ENCODE peak calls at places on chromosomes 16 and 17, in ten cellular contexts. One of them, this sample, is unnamed.

GRCh38 chr16:86498155-86498651 is 12.1 kb upstream of the FOXF1 start:
- DNase-seq in cardiac fibroblast: no peak
- DNase-seq in cardiac muscle cell: no peak
- DNase-seq in heart right ventricle: no peak
- DNase-seq in ascending aorta: no peak
- DNase-seq in HFF-Myc: no peak
- DNase-seq in right cardiac atrium: no peak
- DNase-seq in CD8-positive, alpha-beta memory T cell: no peak
- DNase-seq in GM12865: no peak
- DNase-seq in neural progenitor cell: peak
- DNase-seq in this sample: no peak

GRCh38 chr16:12341423-12341822 is 364.9 kb downstream of the SNX29 start:
- DNase-seq in cardiac fibroblast: peak
- DNase-seq in cardiac muscle cell: no peak
- DNase-seq in heart right ventricle: no peak
- DNase-seq in ascending aorta: no peak
- DNase-seq in HFF-Myc: peak
- DNase-seq in right cardiac atrium: no peak
- DNase-seq in CD8-positive, alpha-beta memory T cell: no peak
- DNase-seq in GM12865: no peak
- DNase-seq in neural progenitor cell: no peak
- DNase-seq in this sample: peak

GRCh38 chr16:83878838-83879237 is 20.1 kb upstream of the MLYCD start:
- DNase-seq in cardiac fibroblast: peak
- DNase-seq in cardiac muscle cell: peak
- DNase-seq in heart right ventricle: no peak
- DNase-seq in ascending aorta: no peak
- DNase-seq in HFF-Myc: peak
- DNase-seq in right cardiac atrium: no peak
- DNase-seq in CD8-positive, alpha-beta memory T cell: no peak
- DNase-seq in GM12865: no peak
- DNase-seq in neural progenitor cell: peak
- DNase-seq in this sample: peak

GRCh38 chr17:15123593-15124590 is 141.2 kb downstream of the PMP22 start:
- DNase-seq in cardiac fibroblast: no peak
- DNase-seq in cardiac muscle cell: no peak
- DNase-seq in heart right ventricle: no peak
- DNase-seq in ascending aorta: no peak
- DNase-seq in HFF-Myc: peak
- DNase-seq in right cardiac atrium: no peak
- DNase-seq in CD8-positive, alpha-beta memory T cell: no peak
- DNase-seq in GM12865: no peak
- DNase-seq in neural progenitor cell: no peak
- DNase-seq in this sample: peak

GRCh38 chr16:29007865-29008593 is 23.2 kb downstream of the LAT start:
- DNase-seq in cardiac fibroblast: peak
- DNase-seq in cardiac muscle cell: no peak
- DNase-seq in heart right ventricle: no peak
- DNase-seq in ascending aorta: no peak
- DNase-seq in HFF-Myc: peak
- DNase-seq in right cardiac atrium: no peak
- DNase-seq in CD8-positive, alpha-beta memory T cell: peak
- DNase-seq in GM12865: peak
- DNase-seq in neural progenitor cell: no peak
- DNase-seq in this sample: peak

GRCh38 chr16:23556881-23557778 is at the start of the genes EARS2 and UBFD1:
- DNase-seq in cardiac fibroblast: peak
- DNase-seq in cardiac muscle cell: peak
- DNase-seq in heart right ventricle: peak
- DNase-seq in ascending aorta: peak
- DNase-seq in HFF-Myc: peak
- DNase-seq in right cardiac atrium: peak
- DNase-seq in CD8-positive, alpha-beta memory T cell: peak
- DNase-seq in GM12865: peak
- DNase-seq in neural progenitor cell: peak
- DNase-seq in this sample: peak

GRCh38 chr16:50441758-50442157 is 73.0 kb upstream of the BRD7 start:
- DNase-seq in cardiac fibroblast: no peak
- DNase-seq in cardiac muscle cell: no peak
- DNase-seq in heart right ventricle: no peak
- DNase-seq in ascending aorta: no peak
- DNase-seq in HFF-Myc: no peak
- DNase-seq in right cardiac atrium: no peak
- DNase-seq in CD8-positive, alpha-beta memory T cell: no peak
- DNase-seq in GM12865: no peak
- DNase-seq in neural progenitor cell: no peak
- DNase-seq in this sample: no peak

GRCh38 chr17:37562016-37562745 is 47.0 kb downstream of the SYNRG start:
- DNase-seq in cardiac fibroblast: no peak
- DNase-seq in cardiac muscle cell: no peak
- DNase-seq in heart right ventricle: no peak
- DNase-seq in ascending aorta: no peak
- DNase-seq in HFF-Myc: no peak
- DNase-seq in right cardiac atrium: no peak
- DNase-seq in CD8-positive, alpha-beta memory T cell: no peak
- DNase-seq in GM12865: no peak
- DNase-seq in neural progenitor cell: no peak
- DNase-seq in this sample: no peak

GRCh38 chr17:81391964-81392908 is 3.0 kb upstream of the BAHCC1 start:
- DNase-seq in cardiac fibroblast: peak
- DNase-seq in cardiac muscle cell: peak
- DNase-seq in heart right ventricle: no peak
- DNase-seq in ascending aorta: no peak
- DNase-seq in HFF-Myc: no peak
- DNase-seq in right cardiac atrium: peak
- DNase-seq in CD8-positive, alpha-beta memory T cell: no peak
- DNase-seq in GM12865: no peak
- DNase-seq in neural progenitor cell: no peak
- DNase-seq in this sample: no peak

GRCh38 chr17:67729903-67730302 is 12.2 kb downstream of the NOL11 start:
- DNase-seq in cardiac fibroblast: no peak
- DNase-seq in cardiac muscle cell: no peak
- DNase-seq in heart right ventricle: no peak
- DNase-seq in ascending aorta: no peak
- DNase-seq in HFF-Myc: no peak
- DNase-seq in right cardiac atrium: no peak
- DNase-seq in CD8-positive, alpha-beta memory T cell: no peak
- DNase-seq in GM12865: no peak
- DNase-seq in neural progenitor cell: no peak
- DNase-seq in this sample: no peak

GRCh38 chr16:5319799-5320198 is 222.2 kb upstream of the EEF2KMT start:
- DNase-seq in cardiac fibroblast: no peak
- DNase-seq in cardiac muscle cell: no peak
- DNase-seq in heart right ventricle: no peak
- DNase-seq in ascending aorta: no peak
- DNase-seq in HFF-Myc: no peak
- DNase-seq in right cardiac atrium: no peak
- DNase-seq in CD8-positive, alpha-beta memory T cell: no peak
- DNase-seq in GM12865: no peak
- DNase-seq in neural progenitor cell: no peak
- DNase-seq in this sample: no peak

GRCh38 chr17:1829189-1829578 is 518 bp downstream of the SMYD4 start:
- DNase-seq in cardiac fibroblast: peak
- DNase-seq in cardiac muscle cell: no peak
- DNase-seq in heart right ventricle: peak
- DNase-seq in ascending aorta: no peak
- DNase-seq in HFF-Myc: no peak
- DNase-seq in right cardiac atrium: no peak
- DNase-seq in CD8-positive, alpha-beta memory T cell: no peak
- DNase-seq in GM12865: no peak
- DNase-seq in neural progenitor cell: no peak
- DNase-seq in this sample: no peak

GRCh38 chr16:14042706-14043105 is 28.4 kb upstream of the MRTFB start:
- DNase-seq in cardiac fibroblast: no peak
- DNase-seq in cardiac muscle cell: no peak
- DNase-seq in heart right ventricle: peak
- DNase-seq in ascending aorta: no peak
- DNase-seq in HFF-Myc: no peak
- DNase-seq in right cardiac atrium: peak
- DNase-seq in CD8-positive, alpha-beta memory T cell: no peak
- DNase-seq in GM12865: no peak
- DNase-seq in neural progenitor cell: peak
- DNase-seq in this sample: no peak
- H3K4me3 ChIP-seq in cardiac fibroblast: no peak
- H3K4me3 ChIP-seq in cardiac muscle cell: no peak
- H3K4me3 ChIP-seq in heart right ventricle: no peak
- H3K4me3 ChIP-seq in ascending aorta: no peak
- H3K4me3 ChIP-seq in HFF-Myc: no peak
- H3K4me3 ChIP-seq in right cardiac atrium: no peak
- H3K4me3 ChIP-seq in CD8-positive, alpha-beta memory T cell: no peak
- H3K4me3 ChIP-seq in GM12865: no peak
- H3K4me3 ChIP-seq in neural progenitor cell: no peak
- H3K4me3 ChIP-seq in this sample: no peak

GRCh38 chr17:7859028-7859427 is 1.2 kb downstream of the CYB5D1 start:
- DNase-seq in cardiac fibroblast: no peak
- DNase-seq in cardiac muscle cell: no peak
- DNase-seq in heart right ventricle: no peak
- DNase-seq in ascending aorta: no peak
- DNase-seq in HFF-Myc: no peak
- DNase-seq in right cardiac atrium: no peak
- DNase-seq in CD8-positive, alpha-beta memory T cell: no peak
- DNase-seq in GM12865: no peak
- DNase-seq in neural progenitor cell: no peak
- DNase-seq in this sample: no peak
- H3K4me3 ChIP-seq in cardiac fibroblast: peak
- H3K4me3 ChIP-seq in cardiac muscle cell: no peak
- H3K4me3 ChIP-seq in heart right ventricle: peak
- H3K4me3 ChIP-seq in ascending aorta: peak
- H3K4me3 ChIP-seq in HFF-Myc: peak
- H3K4me3 ChIP-seq in right cardiac atrium: peak
- H3K4me3 ChIP-seq in CD8-positive, alpha-beta memory T cell: no peak
- H3K4me3 ChIP-seq in GM12865: peak
- H3K4me3 ChIP-seq in neural progenitor cell: peak
- H3K4me3 ChIP-seq in this sample: no peak

GRCh38 chr17:36127882-36128369 is 24.3 kb downstream of the CCL4 start:
- DNase-seq in cardiac fibroblast: no peak
- DNase-seq in cardiac muscle cell: no peak
- DNase-seq in heart right ventricle: no peak
- DNase-seq in ascending aorta: no peak
- DNase-seq in HFF-Myc: no peak
- DNase-seq in right cardiac atrium: no peak
- DNase-seq in CD8-positive, alpha-beta memory T cell: no peak
- DNase-seq in GM12865: no peak
- DNase-seq in neural progenitor cell: no peak
- DNase-seq in this sample: no peak
- H3K4me3 ChIP-seq in cardiac fibroblast: no peak
- H3K4me3 ChIP-seq in cardiac muscle cell: no peak
- H3K4me3 ChIP-seq in heart right ventricle: no peak
- H3K4me3 ChIP-seq in ascending aorta: no peak
- H3K4me3 ChIP-seq in HFF-Myc: no peak
- H3K4me3 ChIP-seq in right cardiac atrium: no peak
- H3K4me3 ChIP-seq in CD8-positive, alpha-beta memory T cell: no peak
- H3K4me3 ChIP-seq in GM12865: no peak
- H3K4me3 ChIP-seq in neural progenitor cell: no peak
- H3K4me3 ChIP-seq in this sample: no peak

GRCh38 chr17:45131616-45132301 is 556 bp downstream of the PLCD3 start:
- DNase-seq in cardiac fibroblast: peak
- DNase-seq in cardiac muscle cell: peak
- DNase-seq in heart right ventricle: peak
- DNase-seq in ascending aorta: no peak
- DNase-seq in HFF-Myc: no peak
- DNase-seq in right cardiac atrium: peak
- DNase-seq in CD8-positive, alpha-beta memory T cell: peak
- DNase-seq in GM12865: peak
- DNase-seq in neural progenitor cell: peak
- DNase-seq in this sample: no peak
- H3K4me3 ChIP-seq in cardiac fibroblast: peak
- H3K4me3 ChIP-seq in cardiac muscle cell: peak
- H3K4me3 ChIP-seq in heart right ventricle: peak
- H3K4me3 ChIP-seq in ascending aorta: peak
- H3K4me3 ChIP-seq in HFF-Myc: peak
- H3K4me3 ChIP-seq in right cardiac atrium: peak
- H3K4me3 ChIP-seq in CD8-positive, alpha-beta memory T cell: peak
- H3K4me3 ChIP-seq in GM12865: peak
- H3K4me3 ChIP-seq in neural progenitor cell: peak
- H3K4me3 ChIP-seq in this sample: peak

GRCh38 chr16:89761304-89761922 is 40.1 kb downstream of the ZNF276 start:
- DNase-seq in cardiac fibroblast: no peak
- DNase-seq in cardiac muscle cell: no peak
- DNase-seq in heart right ventricle: no peak
- DNase-seq in ascending aorta: no peak
- DNase-seq in HFF-Myc: no peak
- DNase-seq in right cardiac atrium: no peak
- DNase-seq in CD8-positive, alpha-beta memory T cell: peak
- DNase-seq in GM12865: no peak
- DNase-seq in neural progenitor cell: no peak
- DNase-seq in this sample: no peak
- H3K4me3 ChIP-seq in cardiac fibroblast: no peak
- H3K4me3 ChIP-seq in cardiac muscle cell: no peak
- H3K4me3 ChIP-seq in heart right ventricle: no peak
- H3K4me3 ChIP-seq in ascending aorta: no peak
- H3K4me3 ChIP-seq in HFF-Myc: no peak
- H3K4me3 ChIP-seq in right cardiac atrium: no peak
- H3K4me3 ChIP-seq in CD8-positive, alpha-beta memory T cell: peak
- H3K4me3 ChIP-seq in GM12865: peak
- H3K4me3 ChIP-seq in neural progenitor cell: no peak
- H3K4me3 ChIP-seq in this sample: no peak

GRCh38 chr16:10892782-10893181 is 15.8 kb downstream of the CIITA start:
- DNase-seq in cardiac fibroblast: no peak
- DNase-seq in cardiac muscle cell: no peak
- DNase-seq in heart right ventricle: no peak
- DNase-seq in ascending aorta: no peak
- DNase-seq in HFF-Myc: no peak
- DNase-seq in right cardiac atrium: no peak
- DNase-seq in CD8-positive, alpha-beta memory T cell: no peak
- DNase-seq in GM12865: no peak
- DNase-seq in neural progenitor cell: no peak
- DNase-seq in this sample: no peak
- H3K4me3 ChIP-seq in cardiac fibroblast: no peak
- H3K4me3 ChIP-seq in cardiac muscle cell: no peak
- H3K4me3 ChIP-seq in heart right ventricle: no peak
- H3K4me3 ChIP-seq in ascending aorta: no peak
- H3K4me3 ChIP-seq in HFF-Myc: no peak
- H3K4me3 ChIP-seq in right cardiac atrium: no peak
- H3K4me3 ChIP-seq in CD8-positive, alpha-beta memory T cell: no peak
- H3K4me3 ChIP-seq in GM12865: no peak
- H3K4me3 ChIP-seq in neural progenitor cell: no peak
- H3K4me3 ChIP-seq in this sample: no peak